ENCODE peak calls at places on chromosomes 6 and 20, in four cellular contexts. U, I, C and V are unnamed samples. For H3K4me1, the result is how much of the 10 kb centered on the place peaks cover.

GRCh38 chr20:1626528-1627192 is 6.9 kb upstream of the SIRPB1 start:
- DNase-seq in I (no peak), U (no peak), C (no peak), V (no peak)

GRCh38 chr6:144710207-144710606 is 425.1 kb downstream of the UTRN start:
- DNase-seq in U (no peak), C (no peak), I (peak), V (no peak)

GRCh38 chr20:21693322-21693721 is 12.1 kb upstream of the PAX1 start:
- DNase-seq in C (no peak), U (no peak), I (peak), V (no peak)

GRCh38 chr6:135087403-135087802 is 32.8 kb upstream of the HBS1L start:
- DNase-seq in I (peak), C (no peak), U (no peak), V (no peak)

GRCh38 chr20:60062431-60063336 is 104.5 kb downstream of the CDH26 start:
- DNase-seq in C (no peak), I (no peak), U (peak), V (no peak)

GRCh38 chr6:89357390-89357789 is 4.9 kb upstream of the UBE2J1 start:
- DNase-seq in C (no peak), I (no peak), U (no peak), V (no peak)

GRCh38 chr6:28353356-28353755 is 3.6 kb downstream of the ZKSCAN3 start:
- DNase-seq in I (no peak), U (no peak), C (no peak), V (no peak)

GRCh38 chr6:100673641-100674040 is 207.5 kb downstream of the ASCC3 start:
- DNase-seq in U (no peak), I (no peak), C (no peak), V (no peak)

GRCh38 chr20:52536841-52537400 is 345.3 kb upstream of the ZFP64 start:
- DNase-seq in U (no peak), C (no peak), I (no peak), V (no peak)

GRCh38 chr6:77883849-77884248 is 231.0 kb downstream of the MEI4 start:
- DNase-seq in I (no peak), U (no peak), C (no peak), V (no peak)

GRCh38 chr6:42984924-42985475 is 630 bp downstream of the PPP2R5D start:
- DNase-seq in U (no peak), C (no peak), I (no peak), V (peak)

GRCh38 chr6:5036309-5036708 is 32.5 kb upstream of the RPP40 start:
- DNase-seq in C (no peak), U (no peak), I (peak), V (no peak)

GRCh38 chr6:90715093-90715655 is 128.3 kb upstream of the MAP3K7 start:
- DNase-seq in U (peak), C (no peak), I (no peak), V (no peak)

GRCh38 chr20:41316602-41317535 is 662 bp downstream of the ZHX3 start:
- DNase-seq in C (peak), U (peak), I (peak), V (peak)

GRCh38 chr6:70257874-70258273 is 45.0 kb downstream of the COL9A1 start:
- DNase-seq in U (no peak), C (no peak), I (no peak), V (no peak)

GRCh38 chr6:52550014-52550575 is 26.8 kb downstream of the TRAM2 start:
- DNase-seq in I (no peak), U (no peak), C (no peak), V (no peak)

GRCh38 chr6:52553158-52553557 is 23.7 kb downstream of the TRAM2 start:
- DNase-seq in C (no peak), U (no peak), I (no peak), V (no peak)

GRCh38 chr6:52553719-52554118 is 23.1 kb downstream of the TRAM2 start:
- DNase-seq in I (no peak), U (no peak), C (no peak), V (no peak)

GRCh38 chr6:52551483-52552277 is 25.2 kb downstream of the TRAM2 start:
- DNase-seq in I (peak), C (peak), U (peak), V (peak)

DNA sequence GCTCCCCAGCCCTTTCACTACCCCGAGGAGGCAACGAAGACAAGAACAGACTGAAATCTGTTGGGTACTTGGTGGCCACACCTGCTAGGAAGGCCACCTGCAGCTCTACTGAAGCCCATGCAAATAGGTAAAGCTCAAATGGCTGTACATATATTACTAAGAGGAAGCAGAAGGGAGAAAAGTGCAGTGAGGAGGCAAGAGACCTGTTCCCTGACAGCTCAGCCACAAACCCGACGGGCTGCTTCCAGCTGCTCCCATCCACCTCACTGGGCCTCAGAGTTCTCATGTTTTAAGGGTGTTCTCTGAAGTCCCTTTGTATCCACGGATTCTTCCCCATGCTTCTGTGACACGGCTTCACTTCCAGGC is 24.6 kb downstream of the TRAM2 start:
- DNase-seq in U (no peak), I (no peak), C (no peak), V (no peak)
- H3K4me1 ChIP-seq in U (under half), I (half or more), C (under half), V (under half)

GRCh38 chr6:75291744-75292143 is 7.2 kb upstream of the TMEM30A start:
- DNase-seq in C (no peak), U (no peak), I (no peak), V (no peak)

GRCh38 chr6:75290558-75290957 is 6.0 kb upstream of the TMEM30A start:
- DNase-seq in I (no peak), U (no peak), C (no peak), V (no peak)

GRCh38 chr6:75290136-75290535 is 5.5 kb upstream of the TMEM30A start:
- DNase-seq in I (no peak), U (no peak), C (no peak), V (no peak)

GRCh38 chr6:75291331-75291730 is 6.7 kb upstream of the TMEM30A start:
- DNase-seq in U (no peak), I (no peak), C (no peak), V (no peak)

DNA sequence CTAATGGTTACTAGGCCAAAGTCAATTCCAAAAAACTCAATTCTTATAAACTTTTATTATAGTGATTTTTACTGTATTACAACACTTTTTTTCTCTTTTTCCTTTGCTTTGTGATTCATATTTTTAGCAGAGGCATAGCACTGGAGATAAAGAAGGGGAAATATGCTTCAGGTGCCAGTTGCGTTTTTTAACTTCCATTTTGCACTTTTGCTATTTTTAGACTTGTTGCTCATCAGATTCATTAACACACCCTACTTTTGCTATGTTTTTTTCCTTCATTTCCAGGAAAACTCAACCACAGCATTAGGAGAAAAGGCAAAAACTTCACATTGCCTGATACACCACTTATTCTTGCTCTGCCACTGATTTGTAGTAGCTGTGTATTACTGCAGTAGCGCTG is 7.9 kb upstream of the TMEM30A start:
- DNase-seq in C (no peak), U (no peak), I (no peak), V (no peak)
- TF ChIP-seq POLR2A in C (no peak), U (no peak), I (no peak), V (no peak)

GRCh38 chr6:128509709-128510108 is 10.7 kb downstream of the PTPRK start:
- DNase-seq in I (no peak), C (no peak), U (no peak), V (no peak)

GRCh38 chr6:128511518-128511917 is 8.9 kb downstream of the PTPRK start:
- DNase-seq in I (peak), U (no peak), C (no peak), V (no peak)

GRCh38 chr6:128513878-128514277 is 6.5 kb downstream of the PTPRK start:
- DNase-seq in U (no peak), C (no peak), I (no peak), V (no peak)

GRCh38 chr6:128515550-128516513 is 4.6 kb downstream of the PTPRK start:
- DNase-seq in I (no peak), C (no peak), U (no peak), V (no peak)

DNA sequence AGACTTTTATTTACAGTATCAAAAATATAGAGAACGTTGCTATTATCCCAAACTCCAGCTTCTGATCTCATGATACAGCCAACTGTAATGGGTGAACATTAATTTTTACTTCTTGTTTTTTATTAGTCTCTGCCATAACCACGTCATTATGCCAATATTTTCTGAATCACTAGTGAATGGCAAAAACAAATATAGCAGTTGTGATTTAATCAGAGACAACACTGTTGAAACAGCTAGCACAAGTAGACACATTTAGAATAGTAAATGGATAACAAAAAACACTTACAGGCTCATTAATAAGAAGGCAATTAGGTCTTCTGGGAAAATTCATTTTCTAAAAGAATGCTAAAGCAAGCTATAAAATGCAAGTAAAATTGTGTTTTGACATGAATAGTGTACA is 8.1 kb downstream of the PTPRK start:
- DNase-seq in C (no peak), U (no peak), I (no peak), V (no peak)
- H3K4me1 ChIP-seq in C (under half), U (under half), I (half or more), V (under half)

GRCh38 chr20:62838511-62838910 is 21.7 kb downstream of the COL9A3 start:
- DNase-seq in U (no peak), I (no peak), C (peak), V (no peak)

GRCh38 chr20:62839261-62839660 is 22.4 kb downstream of the TCFL5 start:
- DNase-seq in C (no peak), U (no peak), I (no peak), V (no peak)

GRCh38 chr20:62835931-62836861 is 19.3 kb downstream of the COL9A3 start:
- DNase-seq in C (peak), U (no peak), I (no peak), V (no peak)

GRCh38 chr20:62837091-62837490 is 20.2 kb downstream of the COL9A3 start:
- DNase-seq in U (no peak), I (no peak), C (no peak), V (no peak)

DNA sequence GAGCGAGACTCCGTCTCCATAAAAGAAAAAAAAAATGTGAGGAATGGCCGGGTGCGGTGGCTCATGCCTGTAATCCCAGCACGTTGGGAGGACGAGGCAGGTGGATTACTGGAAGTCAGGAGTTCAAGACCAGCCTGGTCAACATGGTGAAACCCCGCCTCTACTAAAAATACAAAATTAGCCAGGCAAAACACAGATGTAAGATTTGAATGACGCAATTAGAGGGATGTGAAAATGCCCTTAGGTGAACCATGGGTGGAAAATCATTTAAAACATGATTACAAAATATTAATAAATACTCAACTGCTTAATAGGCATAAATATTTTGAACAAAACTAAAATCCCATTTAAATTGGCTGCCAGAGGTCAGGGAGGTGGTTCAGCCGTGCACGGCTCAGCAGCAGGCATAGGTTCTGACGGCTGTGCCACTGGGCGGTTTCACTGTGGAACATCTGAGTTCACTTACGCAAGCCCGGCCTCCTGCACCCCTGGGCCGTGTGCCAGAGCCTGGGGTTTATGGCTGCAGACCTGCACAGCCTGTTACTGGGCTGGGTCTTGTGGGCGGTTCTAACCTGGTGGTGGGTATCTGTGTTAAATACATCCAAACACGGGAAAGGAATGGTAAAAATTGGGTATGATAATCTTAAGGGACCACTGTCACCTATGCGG is 21.1 kb downstream of the COL9A3 start:
- DNase-seq in C (peak), I (no peak), U (no peak), V (no peak)
- TF ChIP-seq POLR2A in C (no peak), I (no peak), U (no peak), V (no peak)

GRCh38 chr20:57409316-57409671 is 18.1 kb downstream of the RBM38 start:
- DNase-seq in U (no peak), C (no peak), I (no peak), V (no peak)

GRCh38 chr20:57409672-57410397 is 18.6 kb downstream of the RBM38 start:
- DNase-seq in I (no peak), C (peak), U (no peak), V (no peak)

GRCh38 chr20:57407541-57407956 is 16.4 kb downstream of the RBM38 start:
- DNase-seq in C (no peak), U (no peak), I (no peak), V (no peak)

GRCh38 chr20:57408536-57409233 is 17.5 kb downstream of the RBM38 start:
- DNase-seq in C (no peak), U (no peak), I (no peak), V (peak)

DNA sequence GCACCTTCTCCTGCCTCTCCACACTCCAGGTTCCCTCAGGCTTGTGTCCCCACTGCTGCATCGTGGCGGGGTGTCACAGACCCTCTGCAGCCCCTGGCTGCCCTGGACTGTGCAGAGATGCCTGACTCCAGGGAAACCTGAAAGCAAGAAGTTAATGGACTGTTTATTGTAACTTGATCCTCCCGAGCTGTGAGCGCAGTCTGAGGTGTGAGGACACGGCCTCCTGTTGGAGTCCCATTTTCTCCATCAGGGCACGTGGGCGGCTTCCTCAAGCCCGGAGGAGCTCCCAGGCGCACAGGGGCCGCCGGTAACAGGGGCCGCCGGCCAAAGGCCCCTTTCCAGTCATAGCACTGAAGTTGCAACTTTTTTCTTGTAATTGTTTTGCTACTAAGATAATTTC is 16.9 kb downstream of the RBM38 start:
- DNase-seq in I (no peak), C (no peak), U (no peak), V (no peak)
- H3K4me1 ChIP-seq in I (under half), C (under half), U (under half), V (under half)

GRCh38 chr6:116685437-116685993 is 4.5 kb downstream of the KPNA5 start:
- DNase-seq in C (no peak), U (no peak), I (no peak), V (no peak)

GRCh38 chr6:116676021-116676420 is 5.0 kb upstream of the KPNA5 start:
- DNase-seq in C (no peak), U (no peak), I (no peak), V (no peak)

GRCh38 chr6:116682334-116682712 is 1.3 kb downstream of the KPNA5 start:
- DNase-seq in U (no peak), I (no peak), C (peak), V (no peak)

DNA sequence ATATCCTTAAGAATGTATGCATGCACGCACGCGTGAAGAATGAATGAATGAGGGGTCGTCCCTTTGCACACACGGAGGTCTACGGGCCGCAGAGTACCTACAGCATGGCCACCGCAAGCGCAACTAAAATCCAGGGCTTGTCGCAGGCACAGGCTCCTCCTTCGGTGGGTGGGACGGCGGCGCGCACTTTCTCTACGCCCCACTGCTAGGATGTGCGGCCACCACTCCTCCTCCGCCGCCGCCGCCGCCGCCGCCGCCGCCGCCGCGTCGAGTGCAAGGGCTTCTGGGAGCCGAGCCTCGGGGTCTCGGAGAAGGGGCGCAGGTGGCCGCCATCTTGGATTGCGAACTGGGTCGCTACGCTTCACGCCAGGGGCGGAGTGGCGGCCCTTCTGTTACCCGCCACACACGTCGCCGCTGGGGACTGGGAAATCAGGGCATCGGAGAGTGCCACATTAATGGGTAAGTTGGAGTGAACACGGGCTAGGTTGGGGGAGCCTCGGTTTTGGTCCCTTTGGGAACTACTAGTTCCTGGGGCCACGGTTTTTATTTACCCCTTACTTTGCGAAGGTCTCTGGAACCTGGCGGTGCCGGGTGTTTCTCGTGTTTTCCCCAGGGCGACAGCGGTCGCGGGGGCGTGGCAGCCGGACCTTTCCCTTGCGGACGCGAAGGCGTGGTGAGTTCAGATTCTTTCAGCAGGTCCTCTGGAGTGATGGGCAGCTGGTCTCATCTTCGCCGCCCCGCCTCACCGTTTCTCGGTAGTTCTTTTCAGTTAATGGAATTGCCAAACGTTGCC is at the start of gene KPNA5:
- DNase-seq in U (peak), C (peak), I (peak), V (peak)
- TF ChIP-seq POLR2A in U (peak), C (peak), I (peak), V (peak)